ENCODE peak calls at places on chromosomes 7 and 10, in seven cellular contexts. L, R, U, I, G, D and V are unnamed samples. For H3K4me1, the result is how much of the 10 kb centered on the place peaks cover.

GRCh38 chr10:51524041-51524440 is 175.4 kb downstream of the CSTF2T start:
- DNase-seq in U (no peak), D (no peak), R (peak), G (peak), L (no peak), I (no peak), V (no peak)

GRCh38 chr10:27192284-27192683 is 37.1 kb downstream of the MASTL start:
- DNase-seq in L (no peak), R (peak), G (peak), U (no peak), D (peak), I (no peak), V (peak)

GRCh38 chr10:16976803-16977202 is 152.8 kb downstream of the CUBN start:
- DNase-seq in U (no peak), R (no peak), D (no peak), G (no peak), I (no peak), L (no peak), V (no peak)

GRCh38 chr7:69799048-69799697 is 200.9 kb downstream of the AUTS2 start:
- DNase-seq in I (no peak), D (no peak), G (no peak), L (no peak), U (no peak), R (no peak), V (no peak)

GRCh38 chr7:93316730-93317129 is 84.6 kb downstream of the VPS50 start:
- DNase-seq in R (no peak), G (peak), I (no peak), U (no peak), D (no peak), L (no peak), V (no peak)

GRCh38 chr10:77332256-77332655 is 305.4 kb downstream of the KCNMA1 start:
- DNase-seq in U (no peak), R (no peak), D (no peak), L (no peak), G (no peak), I (no peak), V (no peak)

GRCh38 chr10:50421026-50421719 is 169.9 kb upstream of the ASAH2 start:
- DNase-seq in I (peak), D (peak), L (peak), U (no peak), G (peak), R (peak), V (peak)

GRCh38 chr7:96826089-96826488 is 116.4 kb upstream of the SEM1 start:
- DNase-seq in U (no peak), L (no peak), D (no peak), G (no peak), R (peak), I (no peak), V (no peak)

GRCh38 chr7:43199761-43200160 is 87.3 kb downstream of the HECW1 start:
- DNase-seq in I (no peak), U (no peak), G (peak), R (peak), D (no peak), L (no peak), V (no peak)

GRCh38 chr7:76260171-76260703 is 42.2 kb upstream of the HSPB1 start:
- DNase-seq in R (peak), D (peak), G (no peak), L (peak), U (peak), I (peak), V (no peak)

GRCh38 chr10:77548157-77548556 is 89.5 kb downstream of the KCNMA1 start:
- DNase-seq in L (no peak), I (no peak), U (no peak), R (no peak), D (no peak), G (no peak), V (no peak)

GRCh38 chr10:31587691-31588090 is 268.7 kb downstream of the ZEB1 start:
- DNase-seq in G (no peak), D (no peak), R (no peak), U (no peak), I (no peak), L (no peak), V (no peak)

GRCh38 chr7:55235115-55235514 is 130.0 kb upstream of the LANCL2 start:
- DNase-seq in G (no peak), D (no peak), U (no peak), R (no peak), L (no peak), I (no peak), V (no peak)

GRCh38 chr7:41457832-41458437 is 245.0 kb downstream of the INHBA start:
- DNase-seq in I (no peak), R (no peak), G (no peak), L (no peak), D (no peak), U (no peak), V (no peak)

GRCh38 chr7:102856036-102856435 is 56.8 kb upstream of the LRRC17 start:
- DNase-seq in L (no peak), U (no peak), R (no peak), D (no peak), I (no peak), G (no peak), V (no peak)

GRCh38 chr7:24328050-24328449 is 44.1 kb downstream of the NPY start:
- DNase-seq in D (no peak), L (no peak), U (no peak), R (peak), G (no peak), I (no peak), V (no peak)

GRCh38 chr10:49106451-49106850 is 8.9 kb downstream of the VSTM4 start:
- DNase-seq in D (no peak), R (no peak), I (no peak), U (no peak), L (no peak), G (no peak), V (no peak)

GRCh38 chr10:22002531-22003110 is 909 bp downstream of the DNAJC1 start:
- DNase-seq in U (no peak), R (peak), L (no peak), G (peak), I (no peak), D (no peak), V (peak)

GRCh38 chr10:22606164-22606614 is 108.2 kb downstream of the PIP4K2A start:
- DNase-seq in G (peak), U (no peak), D (no peak), R (peak), I (peak), L (no peak), V (no peak)

GRCh38 chr7:100220833-100221718 is 1.3 kb downstream of the PVRIG start:
- DNase-seq in R (no peak), D (no peak), G (no peak), I (no peak), L (no peak), U (no peak), V (no peak)

GRCh38 chr7:22189741-22190140 is 167.2 kb downstream of the RAPGEF5 start:
- DNase-seq in G (no peak), R (no peak), U (no peak), L (no peak), I (no peak), D (no peak), V (no peak)

GRCh38 chr7:22190736-22191135 is 166.2 kb downstream of the RAPGEF5 start:
- DNase-seq in D (no peak), L (no peak), R (no peak), G (no peak), U (no peak), I (no peak), V (no peak)

GRCh38 chr7:22187691-22188348 is 169.1 kb downstream of the RAPGEF5 start:
- DNase-seq in U (no peak), I (no peak), D (no peak), G (no peak), L (no peak), R (no peak), V (no peak)

GRCh38 chr7:22192778-22193177 is 164.2 kb downstream of the RAPGEF5 start:
- DNase-seq in I (no peak), D (no peak), L (no peak), R (no peak), G (no peak), U (no peak), V (no peak)

GRCh38 chr7:22189230-22189629 is 167.7 kb downstream of the RAPGEF5 start:
- DNase-seq in I (no peak), U (no peak), D (no peak), R (no peak), L (no peak), G (no peak), V (no peak)
- H3K9ac ChIP-seq in I (no peak), U (no peak), D (no peak), R (no peak), L (no peak), G (no peak), V (no peak)

GRCh38 chr7:2990949-2991470 is 52.7 kb downstream of the CARD11 start:
- DNase-seq in R (no peak), I (no peak), L (no peak), U (no peak), D (no peak), G (no peak), V (no peak)
- H3K4me1 ChIP-seq in R (under half), I (under half), L (under half), U (under half), D (under half), G (under half), V (under half)

GRCh38 chr7:14270099-14270498 is 280.6 kb upstream of the ETV1 start:
- DNase-seq in D (no peak), I (no peak), G (no peak), R (no peak), U (no peak), L (no peak), V (no peak)
- H3K4me2 ChIP-seq in D (no peak), I (no peak), G (no peak), R (no peak), U (no peak), L (no peak), V (no peak)

GRCh38 chr10:73857446-73857845 is 16.9 kb downstream of the CAMK2G start:
- DNase-seq in G (no peak), U (no peak), D (no peak), I (no peak), L (no peak), R (no peak), V (peak)

GRCh38 chr10:73853196-73853595 is 21.2 kb downstream of the CAMK2G start:
- DNase-seq in L (no peak), U (no peak), I (no peak), G (no peak), D (no peak), R (no peak), V (no peak)

GRCh38 chr10:73854310-73854709 is 20.0 kb downstream of the CAMK2G start:
- DNase-seq in L (no peak), R (no peak), G (no peak), D (no peak), I (no peak), U (no peak), V (no peak)

GRCh38 chr10:73856261-73856660 is 18.1 kb downstream of the CAMK2G start:
- DNase-seq in R (no peak), I (no peak), G (no peak), D (no peak), L (no peak), U (no peak), V (no peak)

DNA sequence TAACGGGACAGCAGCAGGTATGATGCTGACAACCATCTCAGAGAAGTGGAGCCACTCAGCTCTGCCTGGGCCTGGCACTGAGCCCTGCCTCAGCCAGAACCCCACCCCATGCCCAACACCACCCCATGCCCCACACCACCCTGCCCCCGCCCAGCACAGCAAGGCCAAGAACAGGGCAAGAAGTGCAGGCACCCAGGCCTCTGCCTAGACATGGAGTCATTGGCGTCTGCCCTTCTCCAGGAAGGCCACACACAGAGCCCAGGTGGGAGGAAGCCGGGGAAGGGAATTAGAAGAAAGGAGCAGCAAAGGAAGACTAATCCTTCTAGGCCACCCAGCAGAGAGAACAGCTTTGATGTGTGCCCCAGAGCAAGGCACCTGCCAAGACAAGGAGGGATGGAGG is 18.9 kb downstream of the CAMK2G start:
- DNase-seq in I (no peak), U (no peak), G (no peak), R (no peak), L (no peak), D (no peak), V (no peak)
- H3K9ac ChIP-seq in I (no peak), U (no peak), G (no peak), R (no peak), L (no peak), D (no peak), V (no peak)

GRCh38 chr7:31939076-31939475 is 131.1 kb downstream of the PDE1C start:
- DNase-seq in U (no peak), G (no peak), R (peak), I (no peak), L (no peak), D (no peak), V (no peak)
- H3K4me1 ChIP-seq in U (under half), G (under half), R (half or more), I (under half), L (under half), D (under half), V (half or more)